ENCODE peak calls at places on chromosome 13, in ten cellular contexts. K, G, Y, U, Z, H, T, A, J and O are unnamed samples.
A peak's percentile ranks its signal among the peaks of the same experiment; 100 is the strongest.

GRCh38 chr13:43036386-43037220 is 13.2 kb downstream of the DNAJC15 start:
- DNase-seq in K (no peak), G (no peak), Y (no peak), U (no peak), Z (no peak), H (no peak), T (no peak), A (no peak), J (no peak), O (no peak)

GRCh38 chr13:40787062-40787461 is 2.3 kb upstream of the SLC25A15 start:
- DNase-seq in K (no peak), G (no peak), Y (no peak), U (peak; percentile 61), Z (peak; percentile 38), H (no peak), T (no peak), A (no peak), J (no peak), O (no peak)

GRCh38 chr13:105598551-105598950 is 936.9 kb downstream of the EFNB2 start:
- DNase-seq in K (no peak), G (no peak), Y (no peak), U (no peak), Z (no peak), H (no peak), T (no peak), A (no peak), J (no peak), O (no peak)

GRCh38 chr13:63435668-63436275 is 2020.1 kb upstream of the PCDH20 start:
- DNase-seq in K (no peak), G (no peak), Y (no peak), U (peak; percentile 51), Z (no peak), H (no peak), T (no peak), A (no peak), J (no peak), O (peak; percentile 75)

GRCh38 chr13:106182404-106182803 is 353.1 kb downstream of the EFNB2 start:
- DNase-seq in K (no peak), G (no peak), Y (no peak), U (peak; percentile 87), Z (no peak), H (no peak), T (no peak), A (no peak), J (no peak), O (no peak)

GRCh38 chr13:24182703-24183081 is 22.2 kb downstream of the SPATA13 start:
- DNase-seq in K (peak; percentile 57), G (no peak), Y (no peak), U (no peak), Z (no peak), H (no peak), T (no peak), A (no peak), J (no peak), O (no peak)

GRCh38 chr13:37753776-37754175 is 115.8 kb downstream of the TRPC4 start:
- DNase-seq in K (no peak), G (peak; percentile 81), Y (no peak), U (no peak), Z (no peak), H (no peak), T (peak; percentile 50), A (no peak), J (peak; percentile 52), O (no peak)

GRCh38 chr13:111345682-111346081 is 25.2 kb downstream of the TEX29 start:
- DNase-seq in K (no peak), G (no peak), Y (no peak), U (no peak), Z (no peak), H (no peak), T (no peak), A (no peak), J (no peak), O (no peak)

GRCh38 chr13:44188257-44188656 is 185.4 kb upstream of the SERP2 start:
- DNase-seq in K (no peak), G (no peak), Y (no peak), U (peak; percentile 79), Z (no peak), H (no peak), T (no peak), A (no peak), J (no peak), O (peak; percentile 77)

GRCh38 chr13:71879129-71879535 is 12.1 kb upstream of the DACH1 start:
- DNase-seq in K (no peak), G (peak; percentile 61), Y (peak; percentile 33), U (peak; percentile 11), Z (no peak), H (no peak), T (no peak), A (peak; percentile 52), J (peak; percentile 71), O (no peak)

GRCh38 chr13:50573046-50573445 is 270.4 kb downstream of the DLEU7 start:
- DNase-seq in K (no peak), G (no peak), Y (no peak), U (no peak), Z (no peak), H (no peak), T (no peak), A (no peak), J (no peak), O (no peak)
- H3K4me3 ChIP-seq in K (no peak overlapping the region), G (no peak overlapping the region), Y (no peak overlapping the region), U (no peak overlapping the region), Z (no peak overlapping the region), H (no peak overlapping the region), T (no peak overlapping the region), A (no peak overlapping the region), J (no peak overlapping the region), O (no peak overlapping the region)

GRCh38 chr13:35594096-35594495 is 117.6 kb upstream of the MAB21L1 start:
- DNase-seq in K (no peak), G (no peak), Y (no peak), U (no peak), Z (no peak), H (no peak), T (no peak), A (no peak), J (no peak), O (no peak)

GRCh38 chr13:35598233-35598632 is 121.7 kb upstream of the MAB21L1 start:
- DNase-seq in K (no peak), G (no peak), Y (no peak), U (peak; percentile 7), Z (no peak), H (no peak), T (no peak), A (no peak), J (no peak), O (no peak)

GRCh38 chr13:35597451-35597850 is 121.0 kb upstream of the MAB21L1 start:
- DNase-seq in K (no peak), G (no peak), Y (no peak), U (no peak), Z (no peak), H (no peak), T (no peak), A (no peak), J (no peak), O (no peak)

GRCh38 chr13:35596299-35596698 is 119.8 kb upstream of the MAB21L1 start:
- DNase-seq in K (no peak), G (no peak), Y (no peak), U (no peak), Z (no peak), H (no peak), T (no peak), A (no peak), J (no peak), O (no peak)

DNA sequence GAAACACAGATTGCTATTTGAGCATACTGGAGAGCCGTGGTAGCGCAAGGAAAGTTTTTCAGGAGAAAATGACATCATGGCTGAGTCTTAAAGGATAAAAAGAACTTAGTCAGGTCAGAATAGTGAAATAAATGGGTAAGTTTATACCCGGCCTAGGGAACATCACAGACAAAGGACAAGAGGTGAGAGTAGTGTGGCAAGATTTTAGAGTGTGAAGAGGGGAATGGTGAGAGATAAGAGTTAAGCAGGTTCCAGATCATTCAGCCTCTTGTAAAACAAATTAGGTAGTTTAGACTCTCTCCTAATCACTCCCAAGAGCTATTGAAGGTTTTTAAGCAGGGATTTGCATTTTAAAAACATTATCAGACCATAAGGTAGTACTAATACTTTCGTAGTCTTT is 116.0 kb upstream of the MAB21L1 start:
- DNase-seq in K (no peak), G (no peak), Y (no peak), U (no peak), Z (no peak), H (no peak), T (no peak), A (no peak), J (no peak), O (no peak)
- H3K4me1 ChIP-seq in K (no peaks in the 10 kb centered on the region), G (no peaks in the 10 kb centered on the region), Y (peaks cover 10% of the 10 kb centered on the region), U (no peaks in the 10 kb centered on the region), Z (no peaks in the 10 kb centered on the region), H (no peaks in the 10 kb centered on the region), T (no peaks in the 10 kb centered on the region), A (no peaks in the 10 kb centered on the region), J (peaks cover 11% of the 10 kb centered on the region), O (no peaks in the 10 kb centered on the region)

DNA sequence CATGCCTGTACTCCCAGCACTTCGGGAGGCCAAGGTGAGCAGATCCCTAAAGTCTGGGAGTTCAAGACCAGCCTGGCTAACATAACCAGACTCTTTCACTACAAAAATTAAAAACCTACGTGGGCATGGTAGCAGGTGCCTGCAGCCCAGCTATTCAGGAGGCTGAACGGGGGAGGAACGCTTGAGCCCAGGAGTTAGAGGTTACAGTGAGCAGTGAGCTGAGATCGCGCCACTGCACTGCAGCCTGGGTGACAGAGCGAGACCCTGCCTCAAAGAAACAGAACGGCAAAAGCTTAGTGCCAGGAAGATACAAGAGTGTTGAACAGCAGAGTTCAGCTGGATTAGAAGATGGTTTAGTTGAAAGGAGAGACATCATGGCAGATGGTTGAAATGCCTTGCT is 24.1 kb upstream of the RNF113B start:
- DNase-seq in K (no peak), G (no peak), Y (no peak), U (no peak), Z (no peak), H (no peak), T (no peak), A (no peak), J (no peak), O (no peak)
- H3K4me3 ChIP-seq in K (no peak overlapping the region), G (no peak overlapping the region), Y (no peak overlapping the region), U (no peak overlapping the region), Z (no peak overlapping the region), H (no peak overlapping the region), T (no peak overlapping the region), A (no peak overlapping the region), J (no peak overlapping the region), O (no peak overlapping the region)

GRCh38 chr13:109155301-109155761 is 525.9 kb downstream of the MYO16 start:
- DNase-seq in K (no peak), G (no peak), Y (no peak), U (peak; percentile 54), Z (no peak), H (no peak), T (no peak), A (no peak), J (no peak), O (peak; percentile 89)

GRCh38 chr13:109157275-109157674 is 527.9 kb downstream of the MYO16 start:
- DNase-seq in K (no peak), G (peak; percentile 71), Y (no peak), U (no peak), Z (no peak), H (no peak), T (no peak), A (no peak), J (peak; percentile 21), O (no peak)

GRCh38 chr13:109154546-109154945 is 525.1 kb downstream of the MYO16 start:
- DNase-seq in K (no peak), G (no peak), Y (no peak), U (no peak), Z (no peak), H (no peak), T (no peak), A (no peak), J (no peak), O (no peak)

GRCh38 chr13:109158383-109158782 is 529.0 kb downstream of the MYO16 start:
- DNase-seq in K (no peak), G (no peak), Y (no peak), U (no peak), Z (no peak), H (no peak), T (no peak), A (no peak), J (no peak), O (no peak)

GRCh38 chr13:109156181-109156935 is 526.9 kb downstream of the MYO16 start:
- DNase-seq in K (no peak), G (no peak), Y (no peak), U (peak; percentile 80), Z (no peak), H (no peak), T (no peak), A (no peak), J (no peak), O (no peak)
- H3K4me1 ChIP-seq in K (no peaks in the 10 kb centered on the region), G (peaks cover 3% of the 10 kb centered on the region), Y (peaks cover 47% of the 10 kb centered on the region), U (peaks cover 25% of the 10 kb centered on the region), Z (no peaks in the 10 kb centered on the region), H (no peaks in the 10 kb centered on the region), T (no peaks in the 10 kb centered on the region), A (peaks cover 44% of the 10 kb centered on the region), J (peaks cover 26% of the 10 kb centered on the region), O (peaks cover 69% of the 10 kb centered on the region)